ENCODE peak calls at places on chromosome 22, in six cellular contexts. D is astrocyte of the cerebellum, E is progenitor cell of endocrine pancreas, L is uterus, T is mucosa of descending colon, J is cardiac fibroblast. N is an unnamed sample.

GRCh38 chr22:49209452-49210195 is 618.0 kb downstream of the BRD1 start:
- DNase-seq in D (no peak), E (no peak), L (peak; percentile 11), T (no peak), J (no peak), N (no peak)

GRCh38 chr22:33302549-33302948 is 244.4 kb upstream of the SYN3 start:
- DNase-seq in D (no peak), E (no peak), L (no peak), T (no peak), J (no peak), N (no peak)

GRCh38 chr22:38850399-38850798 is 6.6 kb upstream of the NPTXR start:
- DNase-seq in D (no peak), E (no peak), L (no peak), T (no peak), J (no peak), N (no peak)

GRCh38 chr22:23904855-23905254 is 10.7 kb downstream of the MIF start:
- DNase-seq in D (no peak), E (no peak), L (no peak), T (no peak), J (no peak), N (no peak)

GRCh38 chr22:32308191-32308590 is 49.5 kb upstream of the RFPL3 start:
- DNase-seq in D (no peak), E (no peak), L (no peak), T (no peak), J (no peak), N (no peak)

GRCh38 chr22:24968066-24968561 is 15.6 kb downstream of the KIAA1671 start:
- DNase-seq in D (no peak), E (no peak), L (no peak), T (no peak), J (no peak), N (no peak)

GRCh38 chr22:24144056-24144455 is 37.2 kb upstream of the SUSD2 start:
- DNase-seq in D (no peak), E (no peak), L (no peak), T (no peak), J (no peak), N (no peak)

GRCh38 chr22:35352214-35353111 is 28.4 kb upstream of the HMOX1 start:
- DNase-seq in D (no peak), E (no peak), L (peak; percentile 55), T (peak; percentile 59), J (no peak), N (no peak)

GRCh38 chr22:19472233-19472632 is 6.8 kb downstream of the UFD1 start:
- DNase-seq in D (no peak), E (no peak), L (no peak), T (no peak), J (no peak), N (no peak)

GRCh38 chr22:21104126-21104691 is 58.5 kb downstream of the LRRC74B start:
- DNase-seq in D (no peak), E (no peak), L (no peak), T (no peak), J (no peak), N (no peak)
- TF ChIP-seq CTCF in D (no peak), E (no peak), L (no peak), T (no peak), J (no peak), N (peak; percentile 10)

GRCh38 chr22:17120711-17121234 is 387 bp downstream of the TMEM121B start:
- DNase-seq in D (no peak), E (no peak), L (no peak), T (no peak), J (no peak), N (no peak)

GRCh38 chr22:17120281-17120680 is 879 bp downstream of the TMEM121B start:
- DNase-seq in D (peak; percentile 12), E (peak; percentile 88), L (peak; percentile 33), T (peak; percentile 59), J (peak; percentile 54), N (no peak)

GRCh38 chr22:17117890-17118289 is 3.3 kb downstream of the TMEM121B start:
- DNase-seq in D (no peak), E (no peak), L (no peak), T (no peak), J (no peak), N (no peak)

GRCh38 chr22:17118342-17118741 is 2.8 kb downstream of the TMEM121B start:
- DNase-seq in D (no peak), E (no peak), L (no peak), T (no peak), J (no peak), N (no peak)

GRCh38 chr22:17119481-17120202 is 1.5 kb downstream of the TMEM121B start:
- DNase-seq in D (no peak), E (no peak), L (no peak), T (peak; percentile 55), J (peak; percentile 20), N (no peak)
- TF ChIP-seq CTCF in D (peak; percentile 6), E (peak; percentile 43), L (no peak), T (peak; percentile 7), J (peak; percentile 26), N (peak; percentile 11)

DNA sequence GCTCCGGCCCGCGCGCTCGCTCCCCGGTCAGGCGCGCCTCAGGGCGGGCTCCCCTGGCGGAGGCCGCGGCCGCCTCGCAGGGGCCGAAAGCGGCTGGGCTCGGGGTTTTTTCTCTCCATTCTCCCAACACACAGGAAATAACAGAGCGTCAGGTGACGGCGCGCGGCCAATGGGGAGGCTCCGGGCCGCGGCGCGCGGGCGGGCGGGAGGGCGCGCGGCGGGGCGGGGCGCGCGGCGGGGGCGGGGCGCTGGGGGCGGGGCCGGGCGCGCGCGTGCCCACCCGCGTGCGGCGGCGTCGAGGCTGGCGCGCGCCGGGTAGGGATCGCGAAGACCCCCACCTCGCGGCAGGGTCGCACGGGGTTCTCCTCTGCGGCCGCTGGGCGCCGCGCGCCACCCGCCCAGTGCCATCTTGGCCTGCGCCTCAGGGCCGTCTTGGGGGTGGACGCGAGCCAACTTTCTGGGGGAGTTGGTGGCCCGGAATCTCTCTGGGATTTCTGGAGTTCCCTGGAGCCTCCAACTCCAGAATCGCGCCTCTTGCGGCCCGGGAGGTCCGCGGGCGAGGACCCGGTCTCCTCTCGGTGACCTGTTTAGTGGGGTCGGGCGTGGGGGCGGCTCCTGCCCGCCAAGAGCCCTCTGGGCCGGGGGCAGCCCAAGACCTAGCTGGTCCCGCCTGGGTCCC is at the start of gene TCF20:
- DNase-seq in D (peak; percentile 32), E (peak; percentile 63), L (peak; percentile 74), T (peak; percentile 84), J (peak; percentile 72), N (no peak)
- TF ChIP-seq CTCF in D (no peak), E (no peak), L (no peak), T (no peak), J (no peak), N (no peak)

DNA sequence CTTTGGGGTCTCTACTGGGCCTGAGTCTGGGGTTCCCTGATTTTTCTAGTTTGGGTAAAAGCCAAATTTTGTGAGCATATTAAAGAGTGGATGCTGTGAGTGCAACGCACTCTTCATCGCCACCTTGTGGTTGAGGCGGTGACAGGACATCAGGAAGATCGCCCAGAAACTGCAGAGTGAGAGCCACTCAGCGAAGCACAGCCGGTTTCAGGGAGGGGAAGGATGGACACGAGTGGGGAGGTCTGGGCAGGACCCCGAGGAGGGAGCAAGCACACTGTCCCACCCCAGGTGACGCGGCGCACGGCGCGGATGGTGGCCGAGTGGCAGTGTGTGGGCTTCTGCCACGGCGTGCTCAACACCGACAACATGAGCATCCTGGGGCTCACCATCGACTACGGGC is 9.1 kb downstream of the SELENOO start:
- DNase-seq in D (peak; percentile 45), E (no peak), L (peak; percentile 65), T (peak; percentile 84), J (peak; percentile 74), N (no peak)
- TF ChIP-seq CTCF in D (peak; percentile 94), E (peak; percentile 82), L (peak; percentile 74), T (peak; percentile 60), J (peak; percentile 95), N (peak; percentile 85)

GRCh38 chr22:31161386-31161785 is 1.4 kb downstream of the RNF185 start:
- DNase-seq in D (no peak), E (no peak), L (no peak), T (no peak), J (no peak), N (no peak)

GRCh38 chr22:31160328-31160978 is 471 bp downstream of the RNF185 start:
- DNase-seq in D (no peak), E (no peak), L (no peak), T (no peak), J (peak; percentile 21), N (no peak)

GRCh38 chr22:31162015-31162765 is 2.2 kb downstream of the RNF185 start:
- DNase-seq in D (no peak), E (no peak), L (no peak), T (no peak), J (peak; percentile 26), N (no peak)
- TF ChIP-seq CTCF in D (no peak), E (no peak), L (no peak), T (no peak), J (no peak), N (no peak)

DNA sequence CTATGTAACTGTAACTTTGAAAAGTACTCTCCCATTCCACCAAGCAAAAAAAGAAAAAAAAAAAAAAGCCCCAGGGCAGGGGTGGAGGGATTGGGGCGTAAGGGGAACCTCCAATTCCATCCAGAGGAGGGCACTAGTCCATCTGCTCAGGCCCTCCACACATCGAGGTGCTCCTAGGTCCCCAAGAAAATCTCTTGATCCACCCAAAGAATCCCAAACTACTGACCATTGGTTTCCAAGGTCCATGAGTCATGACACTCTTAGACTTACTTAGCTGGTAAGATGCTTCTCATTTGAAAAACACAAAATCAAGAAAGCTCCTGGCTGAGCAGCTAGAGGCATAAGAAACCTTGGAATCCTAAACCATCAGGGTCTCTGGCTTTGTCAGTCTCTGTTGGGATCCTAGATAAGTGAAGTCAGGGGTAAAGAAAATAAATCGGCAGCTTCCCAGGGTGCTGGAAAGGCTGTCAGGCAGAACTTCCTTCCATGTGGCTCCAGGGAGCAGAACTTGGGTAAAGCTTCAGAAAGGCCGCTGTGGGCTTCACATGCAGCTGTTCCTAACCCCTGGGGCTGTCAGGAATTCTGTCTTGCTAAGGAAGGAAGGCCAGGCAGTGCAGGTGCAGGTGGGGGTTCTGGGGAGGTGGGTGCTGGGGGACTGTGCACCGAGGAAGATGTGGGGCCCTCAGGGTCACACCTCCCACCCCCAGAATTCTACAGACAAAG is 49.4 kb upstream of the ADA2 start:
- DNase-seq in D (no peak), E (no peak), L (no peak), T (no peak), J (peak; percentile 5), N (no peak)
- TF ChIP-seq CTCF in D (peak; percentile 10), E (peak; percentile 43), L (no peak), T (no peak), J (no peak), N (no peak)

N was measured in kidney epithelial cell.